ENCODE peak calls at places on chromosomes 2 and 18, in eight cellular contexts. Z is thoracic aorta, B is SK-N-SH, K is spleen, Q is SJSA1, U is bronchial epithelial cell, X is MM.1S, W is astrocyte of the spinal cord. G is an unnamed sample.

GRCh38 chr18:5276947-5277346 is 18.6 kb downstream of the ZBTB14 start:
- DNase-seq in Z (no peak), W (no peak), U (no peak), X (no peak), Q (no peak), K (no peak), B (no peak), G (no peak)

GRCh38 chr2:216546231-216546630 is 47.6 kb downstream of the RPL37A start:
- DNase-seq in B (no peak), Z (no peak), X (no peak), W (no peak), K (no peak), U (no peak), Q (no peak), G (no peak)

GRCh38 chr2:240144649-240145261 is 4.3 kb upstream of the OTOS start:
- DNase-seq in K (no peak), X (no peak), U (no peak), B (no peak), Q (no peak), W (no peak), Z (no peak), G (no peak)

GRCh38 chr18:47731276-47731675 is 199.2 kb downstream of the SMAD2 start:
- DNase-seq in Z (no peak), K (peak), U (no peak), X (no peak), Q (no peak), W (no peak), B (no peak), G (no peak)

GRCh38 chr18:24514439-24514838 is 54.0 kb downstream of the HRH4 start:
- DNase-seq in W (peak), Q (peak), K (no peak), B (peak), U (peak), X (peak), Z (no peak), G (peak)

GRCh38 chr2:202299712-202300111 is 34.1 kb downstream of the NOP58 start:
- DNase-seq in U (no peak), Z (no peak), X (peak), B (no peak), Q (no peak), W (no peak), K (no peak), G (no peak)

GRCh38 chr2:172046080-172046678 is 39.1 kb upstream of the DLX1 start:
- DNase-seq in W (no peak), B (no peak), Q (no peak), K (no peak), U (no peak), Z (no peak), X (no peak), G (peak)

GRCh38 chr2:137168564-137168963 is 403.2 kb downstream of the THSD7B start:
- DNase-seq in B (no peak), Z (no peak), Q (peak), X (no peak), K (no peak), U (peak), W (peak), G (no peak)

GRCh38 chr2:29215739-29216608 is 100.8 kb downstream of the CLIP4 start:
- DNase-seq in K (peak), B (peak), Z (no peak), Q (no peak), X (no peak), U (no peak), W (no peak), G (no peak)

GRCh38 chr2:71736986-71737385 is 283.6 kb downstream of the DYSF start:
- DNase-seq in U (no peak), B (peak), X (no peak), Z (no peak), Q (no peak), W (no peak), K (no peak), G (no peak)

GRCh38 chr2:9474361-9475117 is at the start of gene IAH1:
- DNase-seq in K (peak), Z (no peak), Q (peak), U (peak), W (peak), X (peak), B (peak), G (no peak)

GRCh38 chr18:28359177-28359576 is 182.2 kb upstream of the CDH2 start:
- DNase-seq in Z (no peak), U (peak), Q (no peak), K (no peak), B (no peak), X (no peak), W (no peak), G (no peak)

GRCh38 chr2:241561811-241562210 is 3.3 kb downstream of the BOK start:
- DNase-seq in X (no peak), Z (peak), K (peak), Q (peak), B (peak), W (peak), U (peak), G (no peak)

GRCh38 chr2:34627003-34627402 is 1027.9 kb upstream of the FAM98A start:
- DNase-seq in K (no peak), X (no peak), U (no peak), B (no peak), Q (no peak), Z (no peak), W (no peak), G (no peak)

GRCh38 chr2:8120979-8121825 is 560.7 kb upstream of the ID2 start:
- DNase-seq in K (no peak), U (peak), X (no peak), B (no peak), Q (no peak), W (no peak), Z (no peak), G (no peak)

GRCh38 chr18:48634975-48635374 is 96.1 kb downstream of the CTIF start:
- DNase-seq in X (no peak), U (no peak), B (no peak), W (no peak), Q (no peak), Z (no peak), K (no peak), G (no peak)

GRCh38 chr2:197209742-197210408 is 100.7 kb downstream of the ANKRD44 start:
- DNase-seq in K (no peak), Z (no peak), X (peak), U (peak), B (no peak), Q (no peak), W (no peak), G (peak)

GRCh38 chr18:54192900-54193299 is 31.6 kb downstream of the MBD2 start:
- DNase-seq in B (no peak), Q (no peak), Z (no peak), X (no peak), K (no peak), W (no peak), U (peak), G (no peak)

GRCh38 chr2:72803151-72803550 is 22.7 kb downstream of the EXOC6B start:
- DNase-seq in B (no peak), Z (no peak), U (no peak), Q (peak), K (no peak), X (no peak), W (peak), G (no peak)

GRCh38 chr2:174840436-174840835 is 76.2 kb upstream of the CHRNA1 start:
- DNase-seq in B (no peak), U (no peak), Z (no peak), X (no peak), K (no peak), W (peak), Q (peak), G (no peak)

GRCh38 chr2:236670235-236670620 is 100.6 kb downstream of the ACKR3 start:
- DNase-seq in Q (no peak), U (no peak), W (no peak), Z (no peak), B (no peak), K (peak), X (no peak), G (no peak)

GRCh38 chr18:26806224-26806623 is 59.3 kb downstream of the AQP4 start:
- DNase-seq in W (no peak), X (no peak), K (no peak), Z (no peak), U (no peak), B (no peak), Q (no peak), G (no peak)

GRCh38 chr18:79789091-79789891 is 8.4 kb upstream of the KCNG2 start:
- DNase-seq in W (no peak), Z (no peak), X (no peak), U (no peak), Q (no peak), K (peak), B (no peak), G (no peak)

GRCh38 chr18:22899421-22899820 is 33.7 kb upstream of the RBBP8 start:
- DNase-seq in Q (no peak), K (no peak), W (no peak), Z (no peak), U (peak), X (no peak), B (no peak), G (no peak)

GRCh38 chr2:109217362-109218086 is 88.5 kb downstream of the SH3RF3 start:
- DNase-seq in U (no peak), W (peak), X (peak), K (no peak), B (no peak), Z (no peak), Q (peak), G (peak)

GRCh38 chr18:38318416-38318815 is 752.8 kb upstream of the CELF4 start:
- DNase-seq in K (no peak), Q (no peak), B (no peak), U (peak), Z (no peak), X (no peak), W (no peak), G (no peak)

GRCh38 chr18:26721876-26722581 is 143.5 kb downstream of the AQP4 start:
- DNase-seq in Q (no peak), U (no peak), K (no peak), Z (no peak), W (no peak), X (no peak), B (no peak), G (no peak)

GRCh38 chr2:120818441-120818920 is 82.8 kb downstream of the GLI2 start:
- DNase-seq in Q (peak), K (peak), W (peak), Z (no peak), B (no peak), X (no peak), U (no peak), G (no peak)

GRCh38 chr2:45259144-45259543 is 249.9 kb upstream of the SIX2 start:
- DNase-seq in B (no peak), W (peak), K (no peak), U (peak), Z (no peak), Q (no peak), X (no peak), G (no peak)

GRCh38 chr2:159168707-159169106 is 117.8 kb downstream of the WDSUB1 start:
- DNase-seq in K (no peak), U (no peak), W (peak), Z (no peak), B (no peak), Q (no peak), X (no peak), G (no peak)

GRCh38 chr2:96964221-96964905 is 22.0 kb downstream of the FAM178B start:
- DNase-seq in Z (no peak), W (no peak), K (peak), U (no peak), Q (no peak), B (no peak), X (no peak), G (no peak)

GRCh38 chr2:14673351-14673875 is 40.9 kb downstream of the LRATD1 start:
- DNase-seq in Z (no peak), U (no peak), B (no peak), K (no peak), W (peak), Q (no peak), X (no peak), G (no peak)

GRCh38 chr2:2825516-2826208 is 494.6 kb upstream of the MYT1L start:
- DNase-seq in U (no peak), B (peak), Z (no peak), K (peak), Q (no peak), X (no peak), W (no peak), G (no peak)

GRCh38 chr18:3529597-3529996 is 79.6 kb downstream of the TGIF1 start:
- DNase-seq in K (no peak), Q (no peak), Z (no peak), W (no peak), U (no peak), X (no peak), B (no peak), G (no peak)

GRCh38 chr2:102250278-102250821 is 61.0 kb upstream of the IL1RL1 start:
- DNase-seq in Z (no peak), X (no peak), W (no peak), Q (no peak), K (peak), U (no peak), B (no peak), G (no peak)
- H3K4me3 ChIP-seq in Z (peak), X (no peak), W (no peak), Q (no peak), K (no peak), U (no peak), B (no peak), G (no peak)

GRCh38 chr2:177165103-177165583 is 47.5 kb upstream of the HNRNPA3 start:
- DNase-seq in X (no peak), Z (no peak), W (peak), B (no peak), U (no peak), K (no peak), Q (peak), G (no peak)

GRCh38 chr2:177164584-177165052 is 48.0 kb upstream of the HNRNPA3 start:
- DNase-seq in K (peak), W (peak), Z (peak), X (peak), Q (peak), U (peak), B (peak), G (peak)

GRCh38 chr2:177169810-177170514 is 42.6 kb upstream of the HNRNPA3 start:
- DNase-seq in W (no peak), Q (peak), U (peak), Z (no peak), B (no peak), X (peak), K (no peak), G (no peak)

GRCh38 chr2:177164131-177164530 is 48.5 kb upstream of the HNRNPA3 start:
- DNase-seq in X (no peak), Q (no peak), K (no peak), B (no peak), W (no peak), U (no peak), Z (no peak), G (no peak)

DNA sequence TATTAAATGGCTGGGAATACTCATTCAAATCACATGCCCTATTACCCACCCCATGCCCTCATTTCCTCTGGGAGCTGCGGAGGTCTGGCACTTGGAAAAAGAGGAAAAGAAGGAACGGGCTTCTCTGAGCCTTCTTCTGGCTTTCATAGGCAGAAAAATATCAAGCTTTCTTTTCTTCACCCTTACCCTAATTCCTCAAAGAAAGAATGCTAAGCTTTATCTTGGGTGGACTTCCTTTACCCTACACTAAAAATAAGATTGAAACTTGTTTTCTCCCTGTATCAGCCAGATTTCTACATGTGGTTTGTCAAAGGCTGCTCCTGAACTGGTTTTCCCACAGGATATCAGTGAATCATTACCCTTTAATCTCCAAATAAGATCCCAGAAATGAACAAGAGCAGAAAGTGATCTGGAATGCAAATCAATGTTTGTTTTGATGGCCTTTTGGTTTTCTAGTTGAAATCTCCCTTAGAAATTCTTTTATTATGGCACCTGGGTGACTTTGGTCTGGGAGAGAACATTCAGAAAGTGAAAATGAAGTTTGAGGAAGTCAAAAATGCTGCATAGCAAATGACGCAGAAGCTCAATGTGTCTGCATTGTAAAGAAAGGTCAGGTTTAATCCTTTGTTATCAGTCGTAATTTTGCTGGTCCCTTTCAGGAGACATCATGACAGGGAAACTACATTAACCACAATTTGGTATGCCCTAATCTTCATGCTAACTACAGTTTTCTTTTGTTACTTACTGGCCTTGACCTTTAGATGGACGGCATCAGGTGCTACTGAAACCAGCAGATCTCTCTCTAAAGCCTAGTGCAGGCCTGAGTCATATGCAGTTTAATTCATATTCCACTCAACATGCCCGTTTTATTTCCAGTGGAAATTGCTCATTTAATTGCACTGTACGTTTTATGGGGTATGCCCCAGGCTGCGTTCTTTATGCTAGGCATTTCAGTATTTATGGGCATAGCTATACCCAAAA is 46.6 kb upstream of the HNRNPA3 start:
- DNase-seq in U (peak), X (peak), B (no peak), K (no peak), W (peak), Q (peak), Z (no peak), G (no peak)
- H3K4me3 ChIP-seq in U (no peak), X (peak), B (no peak), K (peak), W (no peak), Q (peak), Z (peak), G (no peak)

GRCh38 chr2:181306785-181307184 is 150.4 kb upstream of the ITGA4 start:
- DNase-seq in Z (no peak), X (peak), W (peak), U (peak), B (no peak), Q (peak), K (no peak), G (peak)
- H3K4me3 ChIP-seq in Z (no peak), X (peak), W (no peak), U (no peak), B (no peak), Q (no peak), K (no peak), G (peak)

DNA sequence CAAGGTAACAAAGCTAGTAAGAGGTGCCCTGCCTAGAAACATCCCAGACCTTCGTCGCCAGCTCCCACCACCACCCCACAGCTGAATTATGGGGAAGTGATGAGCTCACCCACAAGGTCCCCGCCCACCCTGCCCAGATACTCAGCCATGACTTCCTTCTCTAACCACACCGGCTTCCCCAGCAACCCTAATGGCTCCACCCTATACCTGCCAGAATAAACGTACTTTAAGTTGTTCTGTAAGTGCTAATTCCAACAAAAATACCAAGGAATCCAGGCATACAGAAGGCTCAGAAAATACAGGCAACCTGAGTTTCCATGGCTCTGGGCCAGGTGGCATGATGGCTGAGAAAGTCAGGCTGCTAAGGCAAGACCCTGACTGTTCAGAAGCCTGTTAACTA is 39.1 kb downstream of the TMEM163 start:
- DNase-seq in W (no peak), U (no peak), Q (no peak), X (no peak), B (no peak), K (no peak), Z (no peak), G (peak)
- H3K4me3 ChIP-seq in W (no peak), U (no peak), Q (no peak), X (no peak), B (no peak), K (no peak), Z (no peak), G (peak)

G was measured in Jurkat, Clone E6-1.